ENCODE peak calls at places on chromosome 21, in four cellular contexts. E, P, Y and M are unnamed samples. For H3K9me3, H3K36me3 and H3K4me1, the result is how much of the 10 kb centered on the place peaks cover.

GRCh38 chr21:41562101-41563000 is 54.4 kb upstream of the TMPRSS2 start:
- DNase-seq in E (peak), P (no peak), Y (no peak), M (no peak)

GRCh38 chr21:17441370-17441769 is 71.5 kb upstream of the CXADR start:
- DNase-seq in E (no peak), P (no peak), Y (no peak), M (no peak)

GRCh38 chr21:41763996-41764395 is 2.9 kb downstream of the RIPK4 start:
- DNase-seq in E (no peak), P (no peak), Y (no peak), M (peak)

GRCh38 chr21:44962481-44962966 is 22.7 kb downstream of the SLX9 start:
- DNase-seq in E (no peak), P (no peak), Y (no peak), M (no peak)

GRCh38 chr21:34912022-34912933 is 136.8 kb downstream of the RUNX1 start:
- DNase-seq in E (no peak), P (no peak), Y (no peak), M (no peak)

GRCh38 chr21:42560517-42561179 is 47.0 kb downstream of the SLC37A1 start:
- DNase-seq in E (no peak), P (no peak), Y (no peak), M (peak)

GRCh38 chr21:42125571-42126544 is 54.7 kb downstream of the UMODL1 start:
- DNase-seq in E (no peak), P (no peak), Y (no peak), M (peak)

GRCh38 chr21:35428041-35428400 is 378.9 kb upstream of the RUNX1 start:
- DNase-seq in E (no peak), P (no peak), Y (no peak), M (no peak)

GRCh38 chr21:41119901-41120300 is 48.1 kb upstream of the BACE2 start:
- DNase-seq in E (no peak), P (no peak), Y (no peak), M (no peak)

GRCh38 chr21:39385299-39386145 is 36.6 kb upstream of the HMGN1 start:
- DNase-seq in E (peak), P (peak), Y (no peak), M (peak)

GRCh38 chr21:36005018-36005417 is 55.3 kb downstream of the SETD4 start:
- DNase-seq in E (no peak), P (no peak), Y (no peak), M (no peak)

DNA sequence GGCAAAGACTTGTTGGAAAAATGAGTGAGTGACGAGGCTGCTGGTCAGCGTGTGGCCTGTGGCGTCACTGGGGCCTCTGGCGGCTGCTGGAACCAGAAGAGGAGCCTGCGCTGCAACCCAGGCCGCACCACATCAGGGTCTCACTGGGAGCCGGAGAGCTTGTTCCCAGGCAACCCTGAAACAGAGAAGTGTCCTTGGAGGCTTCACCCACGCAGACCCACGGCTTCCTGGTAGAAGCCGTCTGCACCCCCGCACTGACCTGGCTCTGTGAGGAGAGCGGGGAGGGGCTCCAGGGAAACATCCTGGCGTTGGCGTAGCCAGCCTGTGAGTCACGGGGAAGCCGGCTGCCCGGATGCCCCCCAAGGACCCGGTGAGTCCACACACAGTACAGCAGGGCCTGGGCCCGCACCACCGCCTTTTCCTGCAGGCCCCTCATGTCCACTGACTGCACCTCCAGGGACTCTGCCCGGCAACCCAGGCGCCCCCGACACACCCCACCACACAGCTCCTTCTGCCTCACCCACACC is 57.4 kb downstream of the COL6A1 start:
- DNase-seq in E (peak), P (peak), Y (no peak), M (peak)
- H3K9me3 ChIP-seq in E (under half), P (under half), Y (under half), M (under half)

DNA sequence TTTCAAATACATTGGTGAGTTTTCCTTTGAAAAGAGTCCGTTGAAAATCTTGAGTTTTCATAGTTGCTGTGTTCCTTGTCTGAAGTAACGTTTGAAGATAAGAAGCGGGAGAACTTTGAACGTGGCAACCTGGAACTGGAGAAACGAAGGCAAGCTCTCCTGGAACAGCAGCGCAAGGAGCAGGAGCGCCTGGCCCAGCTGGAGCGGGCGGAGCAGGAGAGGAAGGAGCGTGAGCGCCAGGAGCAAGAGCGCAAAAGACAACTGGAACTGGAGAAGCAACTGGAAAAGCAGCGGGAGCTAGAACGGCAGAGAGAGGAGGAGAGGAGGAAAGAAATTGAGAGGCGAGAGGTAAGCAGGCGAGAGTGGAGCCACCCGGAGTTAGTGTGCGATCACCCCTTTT is 129.7 kb downstream of the ITSN1 start:
- DNase-seq in E (no peak), P (no peak), Y (no peak), M (no peak)
- H3K36me3 ChIP-seq in E (half or more), P (under half), Y (under half), M (under half)

GRCh38 chr21:37378700-37379139 is 12.1 kb downstream of the DYRK1A start:
- DNase-seq in E (no peak), P (no peak), Y (no peak), M (no peak)
- H3K4me1 ChIP-seq in E (half or more), P (under half), Y (half or more), M (under half)

GRCh38 chr21:25425156-25425555 is 182.1 kb downstream of the MRPL39 start:
- DNase-seq in E (no peak), P (no peak), Y (no peak), M (no peak)

GRCh38 chr21:25427828-25428227 is 179.5 kb downstream of the MRPL39 start:
- DNase-seq in E (no peak), P (no peak), Y (no peak), M (no peak)

GRCh38 chr21:25428537-25428936 is 178.7 kb downstream of the MRPL39 start:
- DNase-seq in E (no peak), P (no peak), Y (no peak), M (no peak)

GRCh38 chr21:25424674-25425073 is 182.6 kb downstream of the MRPL39 start:
- DNase-seq in E (no peak), P (no peak), Y (no peak), M (no peak)

DNA sequence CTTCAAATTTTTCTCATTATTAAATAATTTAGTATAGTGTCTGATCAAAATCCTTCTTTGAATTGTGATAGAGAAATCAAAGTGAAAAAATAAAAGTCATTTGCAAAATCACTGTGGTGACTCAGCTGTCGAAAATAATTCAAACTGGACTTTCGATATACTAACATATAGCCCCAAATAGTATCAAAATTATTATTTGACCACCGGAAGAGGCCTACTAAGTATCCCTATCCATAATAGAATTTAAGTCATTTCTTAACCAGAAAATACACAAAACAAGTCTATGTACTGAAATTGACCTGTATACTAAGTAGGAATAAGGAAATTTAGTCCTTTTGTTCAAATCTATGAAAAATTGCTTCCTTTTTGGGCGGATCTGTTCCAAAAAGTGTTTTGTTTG is 180.7 kb downstream of the MRPL39 start:
- DNase-seq in E (no peak), P (no peak), Y (no peak), M (no peak)
- H3K9me3 ChIP-seq in E (under half), P (under half), Y (under half), M (under half)

GRCh38 chr21:43679951-43680350 is 20.6 kb downstream of the RRP1B start:
- DNase-seq in E (no peak), P (no peak), Y (no peak), M (no peak)
- H3K36me3 ChIP-seq in E (half or more), P (half or more), Y (under half), M (under half)

GRCh38 chr21:32674038-32674437 is 53.8 kb downstream of the SYNJ1 start:
- DNase-seq in E (no peak), P (no peak), Y (no peak), M (no peak)

DNA sequence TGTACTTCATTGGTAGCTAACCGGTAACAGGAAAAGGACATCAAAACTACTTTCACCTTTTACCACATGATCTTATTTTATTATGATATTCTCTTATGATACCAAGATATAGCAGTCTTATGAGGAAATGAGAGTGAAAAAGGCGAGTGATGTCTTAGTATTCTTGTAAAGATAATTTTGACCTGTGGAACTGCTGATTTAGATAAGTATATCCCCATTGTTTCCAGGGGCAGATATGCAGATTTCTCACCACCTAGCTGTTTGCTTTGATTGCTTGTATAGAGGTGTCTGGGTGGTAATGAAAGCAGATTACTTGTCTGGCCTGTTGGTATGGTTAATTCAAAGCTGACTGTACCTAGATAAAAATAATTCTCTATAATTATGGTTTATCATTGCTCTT is 53.1 kb downstream of the SYNJ1 start:
- DNase-seq in E (no peak), P (no peak), Y (no peak), M (no peak)
- H3K4me1 ChIP-seq in E (under half), P (under half), Y (under half), M (under half)

GRCh38 chr21:14074177-14074576 is 136.6 kb downstream of the LIPI start:
- DNase-seq in E (no peak), P (no peak), Y (no peak), M (no peak)

GRCh38 chr21:14071902-14072734 is 138.6 kb downstream of the LIPI start:
- DNase-seq in E (no peak), P (no peak), Y (no peak), M (no peak)

GRCh38 chr21:14070968-14071367 is 139.8 kb downstream of the LIPI start:
- DNase-seq in E (no peak), P (peak), Y (no peak), M (no peak)

GRCh38 chr21:14073615-14074014 is 137.1 kb downstream of the LIPI start:
- DNase-seq in E (no peak), P (no peak), Y (no peak), M (no peak)

DNA sequence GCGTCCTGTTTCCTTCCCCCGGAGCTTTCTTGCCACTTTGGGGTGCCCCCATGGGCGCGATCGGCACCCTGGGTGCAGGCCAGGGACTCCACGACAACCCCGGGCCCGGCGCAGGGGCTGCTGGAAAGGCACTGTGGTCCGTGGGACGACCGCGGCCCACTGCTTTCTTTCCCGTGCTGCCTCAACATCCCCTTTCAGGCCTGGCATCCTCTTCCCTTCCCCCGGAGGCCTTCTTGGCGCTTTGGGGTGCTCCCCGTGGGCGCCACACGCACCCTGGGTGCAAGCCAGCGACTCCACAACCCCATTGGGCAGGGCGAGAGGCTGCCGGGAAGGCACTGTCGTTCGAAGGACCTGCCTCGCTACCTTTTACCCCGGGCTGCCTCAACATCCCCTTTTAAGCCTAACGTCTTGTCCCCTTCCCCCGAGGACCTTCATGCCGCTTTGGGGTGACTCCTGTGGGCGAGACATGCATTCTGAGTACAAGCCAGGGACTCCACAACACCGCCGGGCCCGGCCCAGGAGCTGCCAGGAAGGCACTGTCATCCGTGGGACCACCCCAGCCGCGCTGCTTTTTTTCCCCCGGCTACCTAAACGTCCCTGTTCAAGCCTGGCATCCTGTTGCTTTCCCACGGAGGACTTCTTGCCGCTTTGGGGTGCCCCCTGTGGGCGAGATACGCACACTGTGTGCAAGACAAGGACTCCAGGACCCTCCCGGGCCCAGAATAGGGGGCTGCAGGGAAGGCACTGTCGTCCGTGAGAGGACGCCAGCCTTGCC is 137.8 kb downstream of the LIPI start:
- DNase-seq in E (no peak), P (no peak), Y (no peak), M (no peak)
- H3K9me3 ChIP-seq in E (under half), P (under half), Y (under half), M (under half)

GRCh38 chr21:28952686-28953085 is 40.0 kb downstream of the LTN1 start:
- DNase-seq in E (no peak), P (no peak), Y (no peak), M (no peak)
- H3K36me3 ChIP-seq in E (half or more), P (under half), Y (under half), M (under half)

GRCh38 chr21:14382486-14382834 is 486 bp downstream of the HSPA13 start:
- DNase-seq in E (no peak), P (peak), Y (no peak), M (no peak)

GRCh38 chr21:14376854-14377253 is 6.1 kb downstream of the HSPA13 start:
- DNase-seq in E (no peak), P (no peak), Y (no peak), M (no peak)
- H3K4me1 ChIP-seq in E (under half), P (under half), Y (under half), M (under half)

GRCh38 chr21:9763306-9763705 is 758.1 kb upstream of the TPTE start:
- DNase-seq in E (no peak), P (no peak), Y (no peak), M (no peak)

GRCh38 chr21:9760398-9761074 is 760.8 kb upstream of the TPTE start:
- DNase-seq in E (no peak), P (no peak), Y (no peak), M (no peak)

GRCh38 chr21:9767592-9768375 is 753.6 kb upstream of the TPTE start:
- DNase-seq in E (no peak), P (no peak), Y (no peak), M (no peak)

GRCh38 chr21:9759972-9760371 is 761.4 kb upstream of the TPTE start:
- DNase-seq in E (no peak), P (no peak), Y (no peak), M (no peak)

DNA sequence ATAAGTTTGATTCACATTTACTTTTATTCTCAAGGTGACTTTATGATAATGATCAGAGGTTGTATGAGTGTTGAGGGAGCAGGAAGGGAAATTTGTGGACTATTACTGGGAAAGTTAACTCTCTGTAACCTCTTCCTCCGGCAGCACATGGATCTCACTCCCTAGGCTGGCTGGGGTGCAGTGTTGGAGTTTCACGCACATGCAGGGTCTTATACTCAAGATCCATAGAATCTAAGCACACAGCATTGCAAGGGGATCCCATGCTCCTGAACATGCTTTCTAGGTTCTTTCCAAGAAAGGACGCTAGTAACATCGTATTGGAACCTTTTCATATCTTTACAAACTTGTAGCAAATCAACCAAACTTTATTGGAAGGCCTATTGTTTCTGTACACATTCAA is 757.6 kb upstream of the TPTE start:
- DNase-seq in E (no peak), P (no peak), Y (no peak), M (no peak)
- H3K9me3 ChIP-seq in E (under half), P (under half), Y (under half), M (under half)